ENCODE peak calls at places on chromosome 10, in four cellular contexts. T is GM23338, O is LoVo, U is B cell. Y is an unnamed sample.

GRCh38 chr10:43962346-43963191 is 313.9 kb upstream of the ZNF32 start:
- DNase-seq in U (no peak), O (no peak), T (no peak), Y (no peak)

GRCh38 chr10:59098811-59099452 is 77.5 kb upstream of the PHYHIPL start:
- DNase-seq in T (no peak), O (no peak), U (no peak), Y (no peak)

GRCh38 chr10:44980309-44981171 is 1.9 kb upstream of the DEPP1 start:
- DNase-seq in T (no peak), O (no peak), U (no peak), Y (no peak)

GRCh38 chr10:117543999-117544728 is 1.6 kb downstream of the EMX2 start:
- DNase-seq in U (no peak), O (no peak), T (peak; percentile 40), Y (no peak)

GRCh38 chr10:76618171-76618570 is 1019.4 kb downstream of the KCNMA1 start:
- DNase-seq in O (no peak), T (no peak), U (no peak), Y (no peak)

GRCh38 chr10:13712799-13713581 is 126.2 kb downstream of the PRPF18 start:
- DNase-seq in T (no peak), U (peak; percentile 76), O (no peak), Y (peak; percentile 38)

GRCh38 chr10:133258818-133259602 is 17.7 kb downstream of the ADAM8 start:
- DNase-seq in T (no peak), U (peak; percentile 58), O (peak; percentile 68), Y (no peak)

GRCh38 chr10:98267069-98267893 is 713 bp downstream of the LOXL4 start:
- DNase-seq in O (no peak), T (no peak), U (peak; percentile 38), Y (no peak)

GRCh38 chr10:4013651-4014085 is 228.7 kb upstream of the KLF6 start:
- DNase-seq in O (no peak), T (no peak), U (no peak), Y (peak; percentile 15)

Y was measured in GM19239.